ENCODE peak calls at places on chromosome 1, in seven cellular contexts. P is tibial artery, Y is SW 1271, V is lower leg skin, M is MG63, F is nephron progenitor cell, K is endothelial cell of umbilical vein. B is an unnamed sample.

GRCh38 chr1:16612332-16613172 is 812 bp downstream of the NBPF1 start:
- DNase-seq in P (peak; percentile 92), Y (peak; percentile 69), V (peak; percentile 98), M (peak; percentile 76), F (peak; percentile 66), K (peak; percentile 90), B (peak; percentile 91)

GRCh38 chr1:154479764-154480421 is 22.1 kb upstream of the TDRD10 start:
- DNase-seq in P (peak; percentile 75), Y (peak; percentile 76), V (peak; percentile 87), M (peak; percentile 53), F (peak; percentile 69), K (peak; percentile 92), B (peak; percentile 89)

GRCh38 chr1:183138301-183138700 is 47.8 kb upstream of the LAMC2 start:
- DNase-seq in P (no peak), Y (no peak), V (no peak), M (no peak), F (no peak), K (no peak), B (no peak)

GRCh38 chr1:221149111-221149510 is 269.9 kb downstream of the HLX start:
- DNase-seq in P (no peak), Y (no peak), V (no peak), M (no peak), F (no peak), K (no peak), B (no peak)

GRCh38 chr1:160358073-160358472 is 8.8 kb upstream of the NHLH1 start:
- DNase-seq in P (no peak), Y (no peak), V (peak; percentile 70), M (no peak), F (no peak), K (no peak), B (no peak)

GRCh38 chr1:53398091-53398490 is 61.1 kb upstream of the DMRTB1 start:
- DNase-seq in P (no peak), Y (no peak), V (peak; percentile 39), M (no peak), F (no peak), K (no peak), B (peak; percentile 46)

GRCh38 chr1:214004014-214004413 is 16.2 kb downstream of the PROX1 start:
- DNase-seq in P (no peak), Y (no peak), V (no peak), M (no peak), F (no peak), K (peak; percentile 77), B (no peak)

GRCh38 chr1:46333300-46334029 is 7.1 kb upstream of the NSUN4 start:
- DNase-seq in P (no peak), Y (peak; percentile 31), V (no peak), M (no peak), F (no peak), K (peak; percentile 21), B (no peak)

GRCh38 chr1:86641318-86641717 is 63.1 kb upstream of the SH3GLB1 start:
- DNase-seq in P (no peak), Y (no peak), V (no peak), M (no peak), F (no peak), K (no peak), B (no peak)

GRCh38 chr1:230145505-230145899 is 78.5 kb downstream of the GALNT2 start:
- DNase-seq in P (no peak), Y (no peak), V (no peak), M (no peak), F (no peak), K (no peak), B (no peak)

GRCh38 chr1:212147581-212148033 is 112.1 kb downstream of the DTL start:
- DNase-seq in P (no peak), Y (no peak), V (no peak), M (no peak), F (no peak), K (no peak), B (no peak)

GRCh38 chr1:16235347-16235746 is 1.6 kb downstream of the CPLANE2 start:
- DNase-seq in P (no peak), Y (no peak), V (no peak), M (no peak), F (no peak), K (no peak), B (no peak)

GRCh38 chr1:164902491-164902890 is 343.5 kb downstream of the PBX1 start:
- DNase-seq in P (no peak), Y (no peak), V (no peak), M (no peak), F (no peak), K (no peak), B (no peak)

GRCh38 chr1:205505076-205505729 is 734 bp downstream of the CDK18 start:
- DNase-seq in P (no peak), Y (no peak), V (no peak), M (no peak), F (peak; percentile 40), K (no peak), B (no peak)

GRCh38 chr1:11841245-11842153 is 6.1 kb downstream of the NPPA start:
- DNase-seq in P (no peak), Y (no peak), V (no peak), M (no peak), F (no peak), K (no peak), B (no peak)

GRCh38 chr1:43304771-43305300 is 4.1 kb downstream of the TIE1 start:
- DNase-seq in P (no peak), Y (no peak), V (no peak), M (no peak), F (no peak), K (no peak), B (no peak)

GRCh38 chr1:47993356-47993755 is 3.8 kb downstream of the TRABD2B start:
- DNase-seq in P (no peak), Y (no peak), V (no peak), M (no peak), F (no peak), K (no peak), B (no peak)